ENCODE peak calls at places on chromosomes 6 and 20, in six cellular contexts. One of them, this sample, is unnamed.

GRCh38 chr6:19991176-19991575 is 154.0 kb downstream of the ID4 start:
- DNase-seq in fibroblast of lung: no peak
- DNase-seq in AG10803: no peak
- DNase-seq in mucosa of descending colon: no peak
- DNase-seq in epithelial cell of proximal tubule: no peak
- DNase-seq in GM06990: no peak
- DNase-seq in this sample: no peak

GRCh38 chr6:17847203-17847602 is 140.2 kb downstream of the KIF13A start:
- DNase-seq in fibroblast of lung: no peak
- DNase-seq in AG10803: no peak
- DNase-seq in mucosa of descending colon: no peak
- DNase-seq in epithelial cell of proximal tubule: no peak
- DNase-seq in GM06990: no peak
- DNase-seq in this sample: no peak

GRCh38 chr6:148700713-148701392 is 46.0 kb upstream of the UST start:
- DNase-seq in fibroblast of lung: peak; percentile 48
- DNase-seq in AG10803: peak; percentile 63
- DNase-seq in mucosa of descending colon: no peak
- DNase-seq in epithelial cell of proximal tubule: no peak
- DNase-seq in GM06990: no peak
- DNase-seq in this sample: peak; percentile 79

GRCh38 chr6:131519670-131520436 is 53.2 kb upstream of the ARG1 start:
- DNase-seq in fibroblast of lung: peak; percentile 38
- DNase-seq in AG10803: peak; percentile 50
- DNase-seq in mucosa of descending colon: no peak
- DNase-seq in epithelial cell of proximal tubule: no peak
- DNase-seq in GM06990: no peak
- DNase-seq in this sample: peak; percentile 40

GRCh38 chr6:35167505-35167904 is 26.4 kb upstream of the TCP11 start:
- DNase-seq in fibroblast of lung: no peak
- DNase-seq in AG10803: no peak
- DNase-seq in mucosa of descending colon: no peak
- DNase-seq in epithelial cell of proximal tubule: no peak
- DNase-seq in GM06990: no peak
- DNase-seq in this sample: no peak

GRCh38 chr6:47105469-47106188 is 63.5 kb upstream of the ADGRF1 start:
- DNase-seq in fibroblast of lung: no peak
- DNase-seq in AG10803: no peak
- DNase-seq in mucosa of descending colon: no peak
- DNase-seq in epithelial cell of proximal tubule: no peak
- DNase-seq in GM06990: no peak
- DNase-seq in this sample: no peak

GRCh38 chr6:108009894-108010293 is 51.9 kb upstream of the SEC63 start:
- DNase-seq in fibroblast of lung: no peak
- DNase-seq in AG10803: no peak
- DNase-seq in mucosa of descending colon: no peak
- DNase-seq in epithelial cell of proximal tubule: no peak
- DNase-seq in GM06990: no peak
- DNase-seq in this sample: no peak

GRCh38 chr6:19719691-19720127 is 117.5 kb upstream of the ID4 start:
- DNase-seq in fibroblast of lung: peak; percentile 82
- DNase-seq in AG10803: peak; percentile 79
- DNase-seq in mucosa of descending colon: no peak
- DNase-seq in epithelial cell of proximal tubule: no peak
- DNase-seq in GM06990: no peak
- DNase-seq in this sample: no peak

GRCh38 chr20:51924509-51924908 is 122.2 kb upstream of the SALL4 start:
- DNase-seq in fibroblast of lung: no peak
- DNase-seq in AG10803: no peak
- DNase-seq in mucosa of descending colon: no peak
- DNase-seq in epithelial cell of proximal tubule: no peak
- DNase-seq in GM06990: no peak
- DNase-seq in this sample: no peak

DNA sequence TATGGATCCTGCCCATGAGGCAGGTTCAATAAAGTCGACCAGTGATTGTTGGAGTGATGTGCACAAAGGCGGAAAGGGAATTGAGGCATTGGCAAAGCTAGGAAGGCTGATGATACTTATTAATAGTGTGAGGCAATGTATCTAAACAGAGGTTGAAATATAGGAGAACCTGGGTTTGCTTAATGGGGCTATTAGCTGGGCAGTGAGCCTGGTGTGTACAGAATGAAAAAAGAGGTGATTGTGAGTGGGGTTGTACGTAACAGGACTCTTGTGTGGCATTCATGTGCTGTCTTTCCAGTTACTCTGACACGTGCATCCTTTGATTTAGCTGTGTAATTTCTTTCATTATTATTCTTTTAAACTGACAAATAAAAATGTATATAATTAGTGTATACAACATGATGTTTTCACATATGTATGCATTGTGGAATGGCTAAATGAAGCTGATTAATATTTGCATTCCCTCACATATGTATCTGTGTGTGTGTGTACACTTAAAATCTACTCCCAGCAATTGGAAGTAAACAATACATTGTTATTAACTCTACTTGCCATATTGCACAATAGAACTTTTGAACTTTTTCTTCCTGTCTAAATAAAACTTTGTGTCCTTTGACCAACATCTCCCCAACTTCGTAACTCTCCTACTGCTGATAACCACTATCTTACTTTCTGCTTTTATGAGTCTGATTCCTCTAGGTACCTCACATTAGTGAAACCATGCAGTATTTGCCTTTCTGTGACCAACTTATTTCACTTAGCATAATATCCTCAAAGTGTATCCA is 220.5 kb upstream of the SLC35B3 start:
- DNase-seq in fibroblast of lung: no peak
- DNase-seq in AG10803: no peak
- DNase-seq in mucosa of descending colon: no peak
- DNase-seq in epithelial cell of proximal tubule: no peak
- DNase-seq in GM06990: no peak
- DNase-seq in this sample: no peak
- TF ChIP-seq CTCF in fibroblast of lung: no peak
- TF ChIP-seq CTCF in AG10803: no peak
- TF ChIP-seq CTCF in mucosa of descending colon: no peak
- TF ChIP-seq CTCF in epithelial cell of proximal tubule: no peak
- TF ChIP-seq CTCF in GM06990: no peak
- TF ChIP-seq CTCF in this sample: no peak

GRCh38 chr20:59746155-59746554 is 141.8 kb downstream of the PHACTR3 start:
- DNase-seq in fibroblast of lung: no peak
- DNase-seq in AG10803: no peak
- DNase-seq in mucosa of descending colon: no peak
- DNase-seq in epithelial cell of proximal tubule: no peak
- DNase-seq in GM06990: no peak
- DNase-seq in this sample: no peak

GRCh38 chr20:59748555-59749292 is 144.4 kb downstream of the PHACTR3 start:
- DNase-seq in fibroblast of lung: peak; percentile 46
- DNase-seq in AG10803: peak; percentile 99
- DNase-seq in mucosa of descending colon: no peak
- DNase-seq in epithelial cell of proximal tubule: no peak
- DNase-seq in GM06990: no peak
- DNase-seq in this sample: no peak

GRCh38 chr20:59745716-59746115 is 141.4 kb downstream of the PHACTR3 start:
- DNase-seq in fibroblast of lung: no peak
- DNase-seq in AG10803: no peak
- DNase-seq in mucosa of descending colon: no peak
- DNase-seq in epithelial cell of proximal tubule: no peak
- DNase-seq in GM06990: no peak
- DNase-seq in this sample: no peak

GRCh38 chr20:59749293-59749680 is 144.9 kb downstream of the PHACTR3 start:
- DNase-seq in fibroblast of lung: peak; percentile 58
- DNase-seq in AG10803: peak; percentile 91
- DNase-seq in mucosa of descending colon: no peak
- DNase-seq in epithelial cell of proximal tubule: no peak
- DNase-seq in GM06990: no peak
- DNase-seq in this sample: no peak

GRCh38 chr20:59747671-59748515 is 143.6 kb downstream of the PHACTR3 start:
- DNase-seq in fibroblast of lung: no peak
- DNase-seq in AG10803: no peak
- DNase-seq in mucosa of descending colon: no peak
- DNase-seq in epithelial cell of proximal tubule: no peak
- DNase-seq in GM06990: no peak
- DNase-seq in this sample: no peak
- TF ChIP-seq CTCF in fibroblast of lung: no peak
- TF ChIP-seq CTCF in AG10803: no peak
- TF ChIP-seq CTCF in mucosa of descending colon: no peak
- TF ChIP-seq CTCF in epithelial cell of proximal tubule: no peak
- TF ChIP-seq CTCF in GM06990: no peak
- TF ChIP-seq CTCF in this sample: no peak

GRCh38 chr6:75348882-75349261 is 64.3 kb upstream of the TMEM30A start:
- DNase-seq in fibroblast of lung: no peak
- DNase-seq in AG10803: no peak
- DNase-seq in mucosa of descending colon: no peak
- DNase-seq in epithelial cell of proximal tubule: no peak
- DNase-seq in GM06990: no peak
- DNase-seq in this sample: no peak

GRCh38 chr6:75350808-75351207 is 66.2 kb upstream of the TMEM30A start:
- DNase-seq in fibroblast of lung: no peak
- DNase-seq in AG10803: no peak
- DNase-seq in mucosa of descending colon: no peak
- DNase-seq in epithelial cell of proximal tubule: no peak
- DNase-seq in GM06990: no peak
- DNase-seq in this sample: no peak

GRCh38 chr6:75350156-75350555 is 65.6 kb upstream of the TMEM30A start:
- DNase-seq in fibroblast of lung: no peak
- DNase-seq in AG10803: no peak
- DNase-seq in mucosa of descending colon: no peak
- DNase-seq in epithelial cell of proximal tubule: no peak
- DNase-seq in GM06990: no peak
- DNase-seq in this sample: no peak

GRCh38 chr6:75347797-75348610 is 63.4 kb upstream of the TMEM30A start:
- DNase-seq in fibroblast of lung: peak; percentile 3
- DNase-seq in AG10803: no peak
- DNase-seq in mucosa of descending colon: no peak
- DNase-seq in epithelial cell of proximal tubule: no peak
- DNase-seq in GM06990: no peak
- DNase-seq in this sample: no peak

GRCh38 chr6:75349262-75349984 is 64.8 kb upstream of the TMEM30A start:
- DNase-seq in fibroblast of lung: peak; percentile 47
- DNase-seq in AG10803: no peak
- DNase-seq in mucosa of descending colon: peak; percentile 55
- DNase-seq in epithelial cell of proximal tubule: peak; percentile 26
- DNase-seq in GM06990: peak; percentile 20
- DNase-seq in this sample: no peak
- TF ChIP-seq CTCF in fibroblast of lung: peak; percentile 16
- TF ChIP-seq CTCF in AG10803: no peak
- TF ChIP-seq CTCF in mucosa of descending colon: no peak
- TF ChIP-seq CTCF in epithelial cell of proximal tubule: peak; percentile 43
- TF ChIP-seq CTCF in GM06990: peak; percentile 24
- TF ChIP-seq CTCF in this sample: no peak

GRCh38 chr20:58024241-58024721 is 204.2 kb downstream of the ANKRD60 start:
- DNase-seq in fibroblast of lung: no peak
- DNase-seq in AG10803: no peak
- DNase-seq in mucosa of descending colon: no peak
- DNase-seq in epithelial cell of proximal tubule: no peak
- DNase-seq in GM06990: no peak
- DNase-seq in this sample: no peak
- TF ChIP-seq CTCF in fibroblast of lung: no peak
- TF ChIP-seq CTCF in AG10803: no peak
- TF ChIP-seq CTCF in mucosa of descending colon: no peak
- TF ChIP-seq CTCF in epithelial cell of proximal tubule: no peak
- TF ChIP-seq CTCF in GM06990: no peak
- TF ChIP-seq CTCF in this sample: no peak

GRCh38 chr6:43976706-43977403 is 150.4 kb downstream of the MRPL14 start:
- DNase-seq in fibroblast of lung: no peak
- DNase-seq in AG10803: no peak
- DNase-seq in mucosa of descending colon: no peak
- DNase-seq in epithelial cell of proximal tubule: no peak
- DNase-seq in GM06990: no peak
- DNase-seq in this sample: no peak
- TF ChIP-seq CTCF in fibroblast of lung: no peak
- TF ChIP-seq CTCF in AG10803: no peak
- TF ChIP-seq CTCF in mucosa of descending colon: no peak
- TF ChIP-seq CTCF in epithelial cell of proximal tubule: no peak
- TF ChIP-seq CTCF in GM06990: no peak
- TF ChIP-seq CTCF in this sample: no peak

DNA sequence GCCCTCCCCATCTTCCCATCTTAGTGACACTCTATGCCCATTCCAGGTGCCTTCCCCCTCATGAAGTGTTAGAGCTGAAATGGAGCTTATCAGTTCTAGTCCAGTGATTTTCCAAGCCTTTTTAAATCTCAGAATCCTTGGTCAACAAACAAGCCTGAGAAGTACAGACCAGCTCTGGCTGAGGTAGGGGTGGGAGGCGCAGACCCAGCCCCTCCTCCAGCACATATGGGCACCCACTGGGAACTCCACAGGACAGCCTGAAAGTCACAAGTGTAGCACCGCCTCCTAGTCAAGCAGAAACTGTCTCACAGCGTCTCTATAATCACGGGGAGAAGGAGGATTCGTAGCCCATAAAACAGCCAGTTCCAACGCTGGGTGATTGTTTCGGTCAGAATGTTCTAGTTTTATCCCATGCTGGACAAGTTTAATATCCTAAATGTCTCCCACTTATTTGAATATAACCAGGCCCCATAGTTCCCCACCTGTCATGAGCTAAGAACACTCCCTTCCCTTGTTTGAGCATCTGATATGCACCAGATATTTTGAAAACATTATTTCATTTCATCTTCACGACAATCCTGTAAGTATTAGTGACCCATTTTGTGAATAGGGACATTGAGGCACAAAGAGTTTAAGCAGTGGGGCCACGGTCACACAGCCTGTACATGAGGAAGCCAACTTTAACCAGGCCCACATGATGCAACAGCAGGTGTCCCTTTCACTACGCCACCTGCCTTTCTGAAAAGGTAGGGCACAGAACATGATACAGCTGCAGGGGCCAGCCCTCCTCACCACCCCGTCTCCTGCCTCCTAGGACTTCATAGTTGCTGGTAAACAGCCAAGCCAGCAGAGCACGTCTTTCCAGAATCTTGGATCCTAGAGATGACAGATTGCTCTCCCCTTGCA is 40.1 kb downstream of the TRAF3IP2 start:
- DNase-seq in fibroblast of lung: no peak
- DNase-seq in AG10803: no peak
- DNase-seq in mucosa of descending colon: no peak
- DNase-seq in epithelial cell of proximal tubule: no peak
- DNase-seq in GM06990: no peak
- DNase-seq in this sample: peak; percentile 58
- TF ChIP-seq CTCF in fibroblast of lung: no peak
- TF ChIP-seq CTCF in AG10803: no peak
- TF ChIP-seq CTCF in mucosa of descending colon: no peak
- TF ChIP-seq CTCF in epithelial cell of proximal tubule: peak; percentile 39
- TF ChIP-seq CTCF in GM06990: peak; percentile 51
- TF ChIP-seq CTCF in this sample: peak; percentile 18

This sample was measured in GM20000.